ENCODE peak calls at places on chromosomes 4 and X, in seven cellular contexts. U, S, I, J, B, N and R are unnamed samples.
A peak's percentile ranks its signal among the peaks of the same experiment; 100 is the strongest.

GRCh38 chr4:174707277-174707676 is 121.8 kb downstream of the GLRA3 start:
- DNase-seq in J (no peak), U (no peak), N (no peak), I (no peak), S (no peak), B (no peak), R (no peak)

GRCh38 chr4:186953601-186954260 is 230.1 kb upstream of the FAT1 start:
- DNase-seq in B (no peak), U (no peak), S (peak; percentile 10), I (no peak), J (no peak), N (no peak), R (no peak)

GRCh38 chr4:48237996-48238645 is 31.5 kb downstream of the TEC start:
- DNase-seq in B (no peak), S (no peak), N (no peak), I (peak; percentile 62), J (no peak), U (no peak), R (no peak)

GRCh38 chrX:124421898-124422622 is 75.7 kb downstream of the SH2D1A start:
- DNase-seq in N (no peak), J (no peak), S (no peak), U (no peak), I (no peak), B (no peak), R (no peak)

GRCh38 chr4:116361782-116362181 is 723.6 kb downstream of the TRAM1L1 start:
- DNase-seq in B (no peak), U (no peak), N (no peak), S (peak; percentile 2), I (no peak), J (no peak), R (peak; percentile 1)

GRCh38 chrX:135985123-135985973 is at the start of gene SLC9A6:
- DNase-seq in I (peak; percentile 57), J (peak; percentile 71), U (peak; percentile 83), S (peak; percentile 47), B (peak; percentile 86), N (peak; percentile 95), R (no peak)

GRCh38 chr4:44660396-44660795 is 9.0 kb upstream of the YIPF7 start:
- DNase-seq in S (no peak), U (no peak), N (no peak), J (no peak), I (no peak), B (no peak), R (no peak)

GRCh38 chr4:90074322-90074886 is 52.8 kb upstream of the CCSER1 start:
- DNase-seq in U (no peak), B (no peak), S (no peak), I (no peak), J (no peak), N (no peak), R (no peak)

GRCh38 chrX:132612990-132613564 is 124.2 kb upstream of the MBNL3 start:
- DNase-seq in S (peak; percentile 6), I (peak; percentile 56), N (peak; percentile 73), U (peak; percentile 59), J (no peak), B (peak; percentile 61), R (no peak)

GRCh38 chr4:114208747-114209146 is 229.3 kb upstream of the ARSJ start:
- DNase-seq in J (no peak), S (peak; percentile 49), I (no peak), N (no peak), B (no peak), U (no peak), R (peak; percentile 30)

GRCh38 chr4:152258804-152259708 is 276.8 kb downstream of the FBXW7 start:
- DNase-seq in J (no peak), U (no peak), B (peak; percentile 23), S (peak; percentile 93), I (peak; percentile 42), N (no peak), R (peak; percentile 90)

GRCh38 chrX:15566244-15566643 is 34.5 kb downstream of the ACE2 start:
- DNase-seq in U (no peak), S (no peak), B (no peak), I (no peak), N (no peak), J (no peak), R (no peak)

GRCh38 chr4:90002406-90003040 is 107.9 kb downstream of the MMRN1 start:
- DNase-seq in B (no peak), N (no peak), I (no peak), S (no peak), U (no peak), J (no peak), R (no peak)

GRCh38 chrX:15475486-15475885 is 17.6 kb downstream of the PIR start:
- DNase-seq in S (no peak), B (no peak), N (no peak), I (no peak), U (no peak), J (no peak), R (no peak)

GRCh38 chr4:101191302-101192098 is 155.8 kb downstream of the PPP3CA start:
- DNase-seq in B (peak; percentile 20), I (peak; percentile 96), J (no peak), U (peak; percentile 81), N (peak; percentile 80), S (peak; percentile 92), R (peak; percentile 93)
- H3K4me3 ChIP-seq in B (no peak overlapping the region), I (no peak overlapping the region), J (no peak overlapping the region), U (no peak overlapping the region), N (no peak overlapping the region), S (no peak overlapping the region), R (no peak overlapping the region)

GRCh38 chr4:87030606-87031441 is 96.0 kb downstream of the AFF1 start:
- DNase-seq in J (no peak), U (no peak), I (peak; percentile 70), B (no peak), N (no peak), S (no peak), R (peak; percentile 26)
- H3K4me1 ChIP-seq in J (peaks cover 15% of the 10 kb centered on the region), U (peaks cover 43% of the 10 kb centered on the region), I (peaks cover 74% of the 10 kb centered on the region), B (peaks cover 50% of the 10 kb centered on the region), N (peaks cover 100% of the 10 kb centered on the region), S (peaks cover 18% of the 10 kb centered on the region), R (peaks cover 19% of the 10 kb centered on the region)

GRCh38 chr4:86594559-86595425 is 677 bp downstream of the PTPN13 start:
- DNase-seq in N (peak; percentile 82), J (no peak), S (peak; percentile 88), I (peak; percentile 84), U (peak; percentile 55), B (peak; percentile 77), R (peak; percentile 85)

GRCh38 chr4:86593726-86594558 is at the start of gene PTPN13:
- DNase-seq in J (peak; percentile 20), B (peak; percentile 99), N (peak; percentile 94), S (peak; percentile 99), I (peak; percentile 99), U (peak; percentile 99), R (peak; percentile 97)

GRCh38 chr4:86596802-86597201 is 2.7 kb downstream of the PTPN13 start:
- DNase-seq in B (peak; percentile 8), S (peak; percentile 18), U (no peak), N (no peak), I (peak; percentile 22), J (no peak), R (no peak)

GRCh38 chr4:86592553-86593249 is 1.4 kb upstream of the PTPN13 start:
- DNase-seq in N (no peak), J (no peak), B (no peak), I (no peak), S (peak; percentile 61), U (no peak), R (peak; percentile 45)

DNA sequence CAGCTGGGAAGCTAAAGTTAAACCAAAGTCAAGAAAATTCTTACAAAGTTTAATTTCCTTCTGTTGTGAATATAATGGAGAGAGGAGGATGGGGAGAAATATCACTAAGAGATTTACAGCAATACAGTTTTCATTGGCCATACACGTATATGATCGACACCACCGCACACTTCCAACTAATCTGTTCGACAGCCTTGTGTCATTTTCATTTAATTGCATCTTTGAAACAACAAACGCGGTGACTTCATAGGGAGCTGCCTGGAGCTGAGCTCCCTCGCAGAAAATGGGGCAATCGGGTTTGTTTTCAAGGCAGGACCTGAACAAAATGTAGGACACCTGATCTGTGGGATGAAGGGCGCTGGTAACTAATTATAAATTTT is 1.3 kb downstream of the PTPN13 start:
- DNase-seq in U (no peak), N (no peak), S (peak; percentile 45), B (peak; percentile 30), I (peak; percentile 49), J (no peak), R (peak; percentile 32)
- H3K4me3 ChIP-seq in U (peak overlapping the region; percentile 85), N (peak overlapping the region; percentile 40), S (peak overlapping the region; percentile 83), B (peak overlapping the region; percentile 92), I (peak overlapping the region; percentile 52), J (no peak overlapping the region), R (peak overlapping the region; percentile 74)

DNA sequence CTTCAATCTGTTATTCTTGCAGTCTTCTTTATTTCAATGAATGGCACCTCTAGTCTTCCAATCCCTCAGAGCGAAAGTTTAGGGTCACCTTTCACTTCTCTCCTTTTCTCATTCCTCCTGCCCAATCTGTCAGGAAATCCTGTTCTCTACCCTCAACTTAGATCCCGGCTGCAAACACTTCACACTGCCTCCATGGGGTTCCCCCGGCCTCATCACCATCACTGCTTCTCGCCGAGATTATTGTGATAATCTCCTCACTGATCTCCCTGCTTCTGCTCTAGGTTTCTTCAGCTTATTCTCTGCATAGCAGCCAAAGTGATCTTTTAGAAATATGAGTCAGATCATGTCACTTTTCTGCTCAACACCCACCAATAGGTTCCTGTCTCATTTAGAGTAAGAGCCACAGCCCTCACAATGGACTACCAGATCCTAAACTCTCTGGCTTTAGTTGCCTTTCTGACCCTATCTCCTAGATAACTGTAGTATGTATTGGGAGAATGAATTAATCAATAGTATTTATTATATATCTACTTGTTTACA is 43.6 kb upstream of the TBC1D9 start:
- DNase-seq in S (no peak), I (no peak), N (no peak), B (no peak), U (no peak), J (no peak), R (no peak)
- H3K4me1 ChIP-seq in S (no peaks in the 10 kb centered on the region), I (no peaks in the 10 kb centered on the region), N (peaks cover 22% of the 10 kb centered on the region), B (no peaks in the 10 kb centered on the region), U (no peaks in the 10 kb centered on the region), J (no peaks in the 10 kb centered on the region), R (no peaks in the 10 kb centered on the region)

GRCh38 chr4:138239496-138239895 is 2.7 kb downstream of the SLC7A11 start:
- DNase-seq in S (no peak), I (no peak), N (no peak), U (no peak), B (no peak), J (no peak), R (no peak)
- H3K4me3 ChIP-seq in S (peak overlapping the region; percentile 58), I (no peak overlapping the region), N (no peak overlapping the region), U (no peak overlapping the region), B (no peak overlapping the region), J (no peak overlapping the region), R (peak overlapping the region; percentile 34)

GRCh38 chrX:1213971-1214370 is 1.5 kb upstream of the CRLF2 start:
- DNase-seq in U (no peak), B (no peak), J (no peak), I (no peak), S (no peak), N (peak; percentile 18), R (no peak)
- H3K4me1 ChIP-seq in U (no peaks in the 10 kb centered on the region), B (no peaks in the 10 kb centered on the region), J (peaks cover 5% of the 10 kb centered on the region), I (no peaks in the 10 kb centered on the region), S (no peaks in the 10 kb centered on the region), N (peaks cover 6% of the 10 kb centered on the region), R (no peaks in the 10 kb centered on the region)